ENCODE peak calls at places on chromosomes 13 and 19, in ten cellular contexts. One of them, this sample, is unnamed.

GRCh38 chr13:67148219-67148583 is 81.9 kb downstream of the PCDH9 start:
- DNase-seq in heart right ventricle: no peak
- DNase-seq in GM06990: no peak
- DNase-seq in EL: peak
- DNase-seq in Caco-2: no peak
- DNase-seq in ovary: no peak
- DNase-seq in HFFc6: peak
- DNase-seq in stimulated activated CD8-positive, alpha-beta memory T cell treated with anti-CD3 and anti-CD28 coated beads, Interleukin-2, amount 100 ng/mL, for 1 hour: no peak
- DNase-seq in GM04503: peak
- DNase-seq in ELR: peak
- DNase-seq in this sample: peak

GRCh38 chr13:41645313-41645712 is 188.0 kb downstream of the RGCC start:
- DNase-seq in heart right ventricle: no peak
- DNase-seq in GM06990: no peak
- DNase-seq in EL: peak
- DNase-seq in Caco-2: peak
- DNase-seq in ovary: no peak
- DNase-seq in HFFc6: peak
- DNase-seq in stimulated activated CD8-positive, alpha-beta memory T cell treated with anti-CD3 and anti-CD28 coated beads, Interleukin-2, amount 100 ng/mL, for 1 hour: no peak
- DNase-seq in GM04503: peak
- DNase-seq in ELR: peak
- DNase-seq in this sample: peak

GRCh38 chr13:57624565-57625435 is 6.7 kb upstream of the PCDH17 start:
- DNase-seq in heart right ventricle: no peak
- DNase-seq in GM06990: no peak
- DNase-seq in EL: peak
- DNase-seq in Caco-2: peak
- DNase-seq in ovary: no peak
- DNase-seq in HFFc6: peak
- DNase-seq in stimulated activated CD8-positive, alpha-beta memory T cell treated with anti-CD3 and anti-CD28 coated beads, Interleukin-2, amount 100 ng/mL, for 1 hour: no peak
- DNase-seq in GM04503: no peak
- DNase-seq in ELR: peak
- DNase-seq in this sample: peak

GRCh38 chr13:99311748-99312492 is 4.7 kb upstream of the GPR183 start:
- DNase-seq in heart right ventricle: no peak
- DNase-seq in GM06990: no peak
- DNase-seq in EL: no peak
- DNase-seq in Caco-2: no peak
- DNase-seq in ovary: peak
- DNase-seq in HFFc6: no peak
- DNase-seq in stimulated activated CD8-positive, alpha-beta memory T cell treated with anti-CD3 and anti-CD28 coated beads, Interleukin-2, amount 100 ng/mL, for 1 hour: no peak
- DNase-seq in GM04503: peak
- DNase-seq in ELR: no peak
- DNase-seq in this sample: peak

GRCh38 chr19:19338082-19338481 is 17.5 kb downstream of the MAU2 start:
- DNase-seq in heart right ventricle: no peak
- DNase-seq in GM06990: no peak
- DNase-seq in EL: peak
- DNase-seq in Caco-2: no peak
- DNase-seq in ovary: no peak
- DNase-seq in HFFc6: peak
- DNase-seq in stimulated activated CD8-positive, alpha-beta memory T cell treated with anti-CD3 and anti-CD28 coated beads, Interleukin-2, amount 100 ng/mL, for 1 hour: no peak
- DNase-seq in GM04503: no peak
- DNase-seq in ELR: no peak
- DNase-seq in this sample: no peak

GRCh38 chr13:99087954-99088491 is 110.2 kb upstream of the DOCK9 start:
- DNase-seq in heart right ventricle: no peak
- DNase-seq in GM06990: no peak
- DNase-seq in EL: no peak
- DNase-seq in Caco-2: peak
- DNase-seq in ovary: no peak
- DNase-seq in HFFc6: no peak
- DNase-seq in stimulated activated CD8-positive, alpha-beta memory T cell treated with anti-CD3 and anti-CD28 coated beads, Interleukin-2, amount 100 ng/mL, for 1 hour: no peak
- DNase-seq in GM04503: no peak
- DNase-seq in ELR: no peak
- DNase-seq in this sample: no peak

GRCh38 chr13:25406377-25406776 is 34.6 kb downstream of the ATP8A2 start:
- DNase-seq in heart right ventricle: no peak
- DNase-seq in GM06990: no peak
- DNase-seq in EL: peak
- DNase-seq in Caco-2: no peak
- DNase-seq in ovary: no peak
- DNase-seq in HFFc6: no peak
- DNase-seq in stimulated activated CD8-positive, alpha-beta memory T cell treated with anti-CD3 and anti-CD28 coated beads, Interleukin-2, amount 100 ng/mL, for 1 hour: no peak
- DNase-seq in GM04503: no peak
- DNase-seq in ELR: peak
- DNase-seq in this sample: peak

GRCh38 chr13:44309771-44310767 is 63.6 kb upstream of the SERP2 start:
- DNase-seq in heart right ventricle: peak
- DNase-seq in GM06990: no peak
- DNase-seq in EL: no peak
- DNase-seq in Caco-2: no peak
- DNase-seq in ovary: no peak
- DNase-seq in HFFc6: no peak
- DNase-seq in stimulated activated CD8-positive, alpha-beta memory T cell treated with anti-CD3 and anti-CD28 coated beads, Interleukin-2, amount 100 ng/mL, for 1 hour: no peak
- DNase-seq in GM04503: no peak
- DNase-seq in ELR: no peak
- DNase-seq in this sample: no peak

GRCh38 chr19:48152552-48152951 is 17.6 kb downstream of the LIG1 start:
- DNase-seq in heart right ventricle: peak
- DNase-seq in GM06990: no peak
- DNase-seq in EL: peak
- DNase-seq in Caco-2: peak
- DNase-seq in ovary: peak
- DNase-seq in HFFc6: peak
- DNase-seq in stimulated activated CD8-positive, alpha-beta memory T cell treated with anti-CD3 and anti-CD28 coated beads, Interleukin-2, amount 100 ng/mL, for 1 hour: peak
- DNase-seq in GM04503: peak
- DNase-seq in ELR: peak
- DNase-seq in this sample: peak

GRCh38 chr19:55228015-55228391 is 560 bp downstream of the TMEM86B start:
- DNase-seq in heart right ventricle: peak
- DNase-seq in GM06990: no peak
- DNase-seq in EL: no peak
- DNase-seq in Caco-2: no peak
- DNase-seq in ovary: no peak
- DNase-seq in HFFc6: no peak
- DNase-seq in stimulated activated CD8-positive, alpha-beta memory T cell treated with anti-CD3 and anti-CD28 coated beads, Interleukin-2, amount 100 ng/mL, for 1 hour: no peak
- DNase-seq in GM04503: no peak
- DNase-seq in ELR: no peak
- DNase-seq in this sample: no peak

GRCh38 chr19:55340144-55340783 is 588 bp downstream of the KMT5C start:
- DNase-seq in heart right ventricle: no peak
- DNase-seq in GM06990: no peak
- DNase-seq in EL: no peak
- DNase-seq in Caco-2: peak
- DNase-seq in ovary: no peak
- DNase-seq in HFFc6: no peak
- DNase-seq in stimulated activated CD8-positive, alpha-beta memory T cell treated with anti-CD3 and anti-CD28 coated beads, Interleukin-2, amount 100 ng/mL, for 1 hour: no peak
- DNase-seq in GM04503: no peak
- DNase-seq in ELR: peak
- DNase-seq in this sample: no peak

GRCh38 chr13:112175162-112176075 is 108.5 kb downstream of the SOX1 start:
- DNase-seq in heart right ventricle: no peak
- DNase-seq in GM06990: no peak
- DNase-seq in EL: no peak
- DNase-seq in Caco-2: peak
- DNase-seq in ovary: no peak
- DNase-seq in HFFc6: no peak
- DNase-seq in stimulated activated CD8-positive, alpha-beta memory T cell treated with anti-CD3 and anti-CD28 coated beads, Interleukin-2, amount 100 ng/mL, for 1 hour: no peak
- DNase-seq in GM04503: no peak
- DNase-seq in ELR: no peak
- DNase-seq in this sample: no peak

GRCh38 chr19:3346677-3347353 is 19.6 kb upstream of the NFIC start:
- DNase-seq in heart right ventricle: peak
- DNase-seq in GM06990: no peak
- DNase-seq in EL: peak
- DNase-seq in Caco-2: no peak
- DNase-seq in ovary: peak
- DNase-seq in HFFc6: peak
- DNase-seq in stimulated activated CD8-positive, alpha-beta memory T cell treated with anti-CD3 and anti-CD28 coated beads, Interleukin-2, amount 100 ng/mL, for 1 hour: no peak
- DNase-seq in GM04503: no peak
- DNase-seq in ELR: no peak
- DNase-seq in this sample: peak

GRCh38 chr13:66532146-66532545 is 698.0 kb downstream of the PCDH9 start:
- DNase-seq in heart right ventricle: no peak
- DNase-seq in GM06990: no peak
- DNase-seq in EL: peak
- DNase-seq in Caco-2: no peak
- DNase-seq in ovary: no peak
- DNase-seq in HFFc6: peak
- DNase-seq in stimulated activated CD8-positive, alpha-beta memory T cell treated with anti-CD3 and anti-CD28 coated beads, Interleukin-2, amount 100 ng/mL, for 1 hour: no peak
- DNase-seq in GM04503: no peak
- DNase-seq in ELR: peak
- DNase-seq in this sample: peak

GRCh38 chr19:1450735-1451669 is 1.1 kb downstream of the APC2 start:
- DNase-seq in heart right ventricle: no peak
- DNase-seq in GM06990: no peak
- DNase-seq in EL: no peak
- DNase-seq in Caco-2: no peak
- DNase-seq in ovary: no peak
- DNase-seq in HFFc6: no peak
- DNase-seq in stimulated activated CD8-positive, alpha-beta memory T cell treated with anti-CD3 and anti-CD28 coated beads, Interleukin-2, amount 100 ng/mL, for 1 hour: no peak
- DNase-seq in GM04503: no peak
- DNase-seq in ELR: no peak
- DNase-seq in this sample: no peak

GRCh38 chr13:24146961-24147569 is 13.5 kb upstream of the SPATA13 start:
- DNase-seq in heart right ventricle: no peak
- DNase-seq in GM06990: no peak
- DNase-seq in EL: no peak
- DNase-seq in Caco-2: no peak
- DNase-seq in ovary: no peak
- DNase-seq in HFFc6: peak
- DNase-seq in stimulated activated CD8-positive, alpha-beta memory T cell treated with anti-CD3 and anti-CD28 coated beads, Interleukin-2, amount 100 ng/mL, for 1 hour: no peak
- DNase-seq in GM04503: no peak
- DNase-seq in ELR: no peak
- DNase-seq in this sample: no peak

GRCh38 chr13:72341904-72342303 is 385.5 kb downstream of the MZT1 start:
- DNase-seq in heart right ventricle: no peak
- DNase-seq in GM06990: no peak
- DNase-seq in EL: no peak
- DNase-seq in Caco-2: no peak
- DNase-seq in ovary: no peak
- DNase-seq in HFFc6: no peak
- DNase-seq in stimulated activated CD8-positive, alpha-beta memory T cell treated with anti-CD3 and anti-CD28 coated beads, Interleukin-2, amount 100 ng/mL, for 1 hour: no peak
- DNase-seq in GM04503: no peak
- DNase-seq in ELR: no peak
- DNase-seq in this sample: no peak

GRCh38 chr19:47190167-47190727 is 40.8 kb downstream of the BBC3 start:
- DNase-seq in heart right ventricle: peak
- DNase-seq in GM06990: no peak
- DNase-seq in EL: peak
- DNase-seq in Caco-2: peak
- DNase-seq in ovary: peak
- DNase-seq in HFFc6: peak
- DNase-seq in stimulated activated CD8-positive, alpha-beta memory T cell treated with anti-CD3 and anti-CD28 coated beads, Interleukin-2, amount 100 ng/mL, for 1 hour: no peak
- DNase-seq in GM04503: no peak
- DNase-seq in ELR: peak
- DNase-seq in this sample: peak

GRCh38 chr19:45623984-45624383 is 15.2 kb downstream of the EML2 start:
- DNase-seq in heart right ventricle: no peak
- DNase-seq in GM06990: no peak
- DNase-seq in EL: no peak
- DNase-seq in Caco-2: no peak
- DNase-seq in ovary: no peak
- DNase-seq in HFFc6: no peak
- DNase-seq in stimulated activated CD8-positive, alpha-beta memory T cell treated with anti-CD3 and anti-CD28 coated beads, Interleukin-2, amount 100 ng/mL, for 1 hour: no peak
- DNase-seq in GM04503: no peak
- DNase-seq in ELR: no peak
- DNase-seq in this sample: no peak

GRCh38 chr13:49643003-49643651 is 14.8 kb downstream of the ARL11 start:
- DNase-seq in heart right ventricle: no peak
- DNase-seq in GM06990: no peak
- DNase-seq in EL: no peak
- DNase-seq in Caco-2: no peak
- DNase-seq in ovary: no peak
- DNase-seq in HFFc6: no peak
- DNase-seq in stimulated activated CD8-positive, alpha-beta memory T cell treated with anti-CD3 and anti-CD28 coated beads, Interleukin-2, amount 100 ng/mL, for 1 hour: no peak
- DNase-seq in GM04503: no peak
- DNase-seq in ELR: no peak
- DNase-seq in this sample: no peak

GRCh38 chr19:17324357-17325114 is 10.1 kb downstream of the ANO8 start:
- DNase-seq in heart right ventricle: no peak
- DNase-seq in GM06990: no peak
- DNase-seq in EL: no peak
- DNase-seq in Caco-2: no peak
- DNase-seq in ovary: no peak
- DNase-seq in HFFc6: no peak
- DNase-seq in stimulated activated CD8-positive, alpha-beta memory T cell treated with anti-CD3 and anti-CD28 coated beads, Interleukin-2, amount 100 ng/mL, for 1 hour: no peak
- DNase-seq in GM04503: no peak
- DNase-seq in ELR: no peak
- DNase-seq in this sample: no peak

GRCh38 chr13:48401480-48401879 is 11.4 kb downstream of the LPAR6 start:
- DNase-seq in heart right ventricle: no peak
- DNase-seq in GM06990: peak
- DNase-seq in EL: no peak
- DNase-seq in Caco-2: no peak
- DNase-seq in ovary: no peak
- DNase-seq in HFFc6: no peak
- DNase-seq in stimulated activated CD8-positive, alpha-beta memory T cell treated with anti-CD3 and anti-CD28 coated beads, Interleukin-2, amount 100 ng/mL, for 1 hour: no peak
- DNase-seq in GM04503: no peak
- DNase-seq in ELR: no peak
- DNase-seq in this sample: peak

GRCh38 chr19:23345838-23346237 is 49.4 kb downstream of the ZNF91 start:
- DNase-seq in heart right ventricle: no peak
- DNase-seq in GM06990: no peak
- DNase-seq in EL: no peak
- DNase-seq in Caco-2: no peak
- DNase-seq in ovary: no peak
- DNase-seq in HFFc6: no peak
- DNase-seq in stimulated activated CD8-positive, alpha-beta memory T cell treated with anti-CD3 and anti-CD28 coated beads, Interleukin-2, amount 100 ng/mL, for 1 hour: no peak
- DNase-seq in GM04503: no peak
- DNase-seq in ELR: no peak
- DNase-seq in this sample: no peak

GRCh38 chr13:31227870-31228269 is 28.1 kb downstream of the B3GLCT start:
- DNase-seq in heart right ventricle: no peak
- DNase-seq in GM06990: no peak
- DNase-seq in EL: no peak
- DNase-seq in Caco-2: no peak
- DNase-seq in ovary: no peak
- DNase-seq in HFFc6: no peak
- DNase-seq in stimulated activated CD8-positive, alpha-beta memory T cell treated with anti-CD3 and anti-CD28 coated beads, Interleukin-2, amount 100 ng/mL, for 1 hour: no peak
- DNase-seq in GM04503: no peak
- DNase-seq in ELR: no peak
- DNase-seq in this sample: no peak

GRCh38 chr19:22261596-22261995 is 24.6 kb upstream of the ZNF729 start:
- DNase-seq in heart right ventricle: no peak
- DNase-seq in GM06990: no peak
- DNase-seq in EL: no peak
- DNase-seq in Caco-2: no peak
- DNase-seq in ovary: no peak
- DNase-seq in HFFc6: no peak
- DNase-seq in stimulated activated CD8-positive, alpha-beta memory T cell treated with anti-CD3 and anti-CD28 coated beads, Interleukin-2, amount 100 ng/mL, for 1 hour: no peak
- DNase-seq in GM04503: no peak
- DNase-seq in ELR: no peak
- DNase-seq in this sample: no peak

GRCh38 chr13:77717508-77717907 is 20.0 kb downstream of the SLAIN1 start:
- DNase-seq in heart right ventricle: no peak
- DNase-seq in GM06990: no peak
- DNase-seq in EL: no peak
- DNase-seq in Caco-2: no peak
- DNase-seq in ovary: no peak
- DNase-seq in HFFc6: no peak
- DNase-seq in stimulated activated CD8-positive, alpha-beta memory T cell treated with anti-CD3 and anti-CD28 coated beads, Interleukin-2, amount 100 ng/mL, for 1 hour: no peak
- DNase-seq in GM04503: no peak
- DNase-seq in ELR: no peak
- DNase-seq in this sample: no peak

GRCh38 chr19:43534811-43535761 is 2.1 kb downstream of the ZNF575 start:
- DNase-seq in heart right ventricle: peak
- DNase-seq in GM06990: peak
- DNase-seq in EL: peak
- DNase-seq in Caco-2: no peak
- DNase-seq in ovary: peak
- DNase-seq in HFFc6: peak
- DNase-seq in stimulated activated CD8-positive, alpha-beta memory T cell treated with anti-CD3 and anti-CD28 coated beads, Interleukin-2, amount 100 ng/mL, for 1 hour: no peak
- DNase-seq in GM04503: no peak
- DNase-seq in ELR: peak
- DNase-seq in this sample: peak

GRCh38 chr13:110396913-110397379 is 89.9 kb downstream of the COL4A2 start:
- DNase-seq in heart right ventricle: peak
- DNase-seq in GM06990: no peak
- DNase-seq in EL: peak
- DNase-seq in Caco-2: no peak
- DNase-seq in ovary: peak
- DNase-seq in HFFc6: peak
- DNase-seq in stimulated activated CD8-positive, alpha-beta memory T cell treated with anti-CD3 and anti-CD28 coated beads, Interleukin-2, amount 100 ng/mL, for 1 hour: no peak
- DNase-seq in GM04503: peak
- DNase-seq in ELR: peak
- DNase-seq in this sample: peak

This sample was measured in adipocyte.